ENCODE peak calls at places on chromosome 4, in ten cellular contexts. G is upper lobe of right lung; K is GM10248; B is neural progenitor cell; V is CD8-positive, alpha-beta T cell; Z is bronchial epithelial cell; L is cardiac muscle cell; R is heart left ventricle; T is fibroblast of lung; Y is BE2C. P is an unnamed sample.

GRCh38 chr4:5993063-5993745 is 25.0 kb downstream of the C4orf50 start:
- DNase-seq in V (no peak), Y (no peak), Z (no peak), G (no peak), R (no peak), T (no peak), K (no peak), B (no peak), L (no peak), P (no peak)

GRCh38 chr4:87982446-87982845 is 6.9 kb downstream of the SPP1 start:
- DNase-seq in Z (no peak), V (no peak), T (peak), L (peak), G (no peak), B (peak), R (no peak), Y (no peak), K (no peak), P (peak)

GRCh38 chr4:56181140-56181950 is 205.9 kb downstream of the AASDH start:
- DNase-seq in K (no peak), L (peak), G (no peak), B (no peak), Z (peak), R (no peak), Y (peak), V (no peak), T (peak), P (peak)

GRCh38 chr4:6207602-6208001 is 7.3 kb upstream of the JAKMIP1 start:
- DNase-seq in T (no peak), R (no peak), L (no peak), G (peak), Y (no peak), V (no peak), Z (no peak), B (no peak), K (no peak), P (no peak)

GRCh38 chr4:56979674-56980073 is 978 bp downstream of the POLR2B start:
- DNase-seq in B (peak), K (no peak), V (peak), L (peak), R (no peak), G (no peak), T (no peak), Y (peak), Z (peak), P (peak)

GRCh38 chr4:16598241-16599224 is 299.9 kb downstream of the LDB2 start:
- DNase-seq in L (peak), G (no peak), T (peak), B (no peak), K (no peak), Y (no peak), V (no peak), R (no peak), Z (no peak), P (peak)

GRCh38 chr4:150145950-150146340 is 67.7 kb downstream of the DCLK2 start:
- DNase-seq in Z (no peak), G (no peak), K (no peak), B (no peak), L (no peak), T (peak), Y (no peak), V (no peak), R (no peak), P (no peak)

GRCh38 chr4:158020175-158020574 is 152.7 kb downstream of the GASK1B start:
- DNase-seq in L (peak), V (no peak), G (no peak), Z (peak), Y (no peak), T (peak), B (no peak), K (no peak), R (no peak), P (peak)

GRCh38 chr4:24656906-24657305 is 72.6 kb upstream of the DHX15 start:
- DNase-seq in K (no peak), G (no peak), V (no peak), T (no peak), B (no peak), R (no peak), Y (no peak), Z (peak), L (no peak), P (no peak)

GRCh38 chr4:151669990-151670389 is 90.8 kb downstream of the GATB start:
- DNase-seq in K (no peak), L (no peak), T (no peak), G (no peak), Z (no peak), V (no peak), Y (no peak), B (no peak), R (no peak), P (no peak)

GRCh38 chr4:54872246-54872645 is 214.5 kb downstream of the KIT start:
- DNase-seq in R (no peak), K (no peak), T (peak), V (no peak), B (no peak), L (peak), G (no peak), Z (no peak), Y (no peak), P (peak)

GRCh38 chr4:6121276-6121850 is 79.0 kb downstream of the JAKMIP1 start:
- DNase-seq in R (no peak), G (peak), Z (no peak), Y (no peak), T (no peak), L (no peak), K (no peak), V (no peak), B (no peak), P (no peak)

GRCh38 chr4:123600426-123600825 is 203.8 kb downstream of the SPRY1 start:
- DNase-seq in G (no peak), Y (no peak), L (peak), B (peak), T (no peak), K (no peak), Z (no peak), R (no peak), V (no peak), P (peak)

GRCh38 chr4:55173580-55173979 is 48.2 kb upstream of the KDR start:
- DNase-seq in T (peak), Y (no peak), Z (peak), R (no peak), L (peak), B (no peak), G (no peak), V (no peak), K (no peak), P (peak)

GRCh38 chr4:127403523-127404084 is 229.2 kb upstream of the INTU start:
- DNase-seq in K (no peak), Z (no peak), T (no peak), Y (no peak), V (no peak), B (no peak), L (no peak), G (no peak), R (no peak), P (no peak)

GRCh38 chr4:77699731-77700210 is 94.2 kb downstream of the CXCL13 start:
- DNase-seq in T (peak), B (peak), K (no peak), R (no peak), Y (peak), V (no peak), L (peak), Z (peak), G (no peak), P (peak)

GRCh38 chr4:183026701-183027100 is 72.4 kb upstream of the WWC2 start:
- DNase-seq in R (no peak), Z (no peak), Y (no peak), V (no peak), L (no peak), B (no peak), K (no peak), T (no peak), G (no peak), P (no peak)

GRCh38 chr4:102478186-102478585 is 23.0 kb upstream of the NFKB1 start:
- DNase-seq in G (no peak), Z (no peak), V (no peak), K (no peak), Y (peak), B (no peak), L (no peak), R (no peak), T (no peak), P (no peak)

GRCh38 chr4:151992755-151993154 is 231.9 kb upstream of the GATB start:
- DNase-seq in Y (no peak), R (no peak), Z (no peak), T (no peak), L (no peak), B (no peak), V (no peak), G (no peak), K (no peak), P (no peak)

GRCh38 chr4:31692407-31692940 is 972.3 kb downstream of the PCDH7 start:
- DNase-seq in R (no peak), Z (no peak), V (no peak), L (peak), B (no peak), K (no peak), G (no peak), T (no peak), Y (peak), P (peak)

GRCh38 chr4:1192493-1193205 is 20.3 kb upstream of the SPON2 start:
- DNase-seq in T (no peak), L (no peak), V (no peak), R (peak), K (no peak), Z (no peak), B (peak), G (peak), Y (no peak), P (no peak)

GRCh38 chr4:19438228-19438627 is 813.5 kb upstream of the SLIT2 start:
- DNase-seq in B (no peak), R (no peak), L (no peak), G (no peak), V (no peak), T (peak), Y (no peak), K (no peak), Z (peak), P (peak)

GRCh38 chr4:65670331-65671031 is at the start of gene EPHA5:
- DNase-seq in B (peak), K (peak), L (peak), R (peak), V (no peak), Z (peak), G (peak), Y (peak), T (peak), P (peak)

GRCh38 chr4:185384877-185385465 is 10.8 kb downstream of the LRP2BP start:
- DNase-seq in V (no peak), L (peak), B (no peak), T (no peak), Y (no peak), K (no peak), R (no peak), Z (no peak), G (no peak), P (peak)

GRCh38 chr4:14897217-14897616 is 105.1 kb upstream of the CPEB2 start:
- DNase-seq in L (no peak), V (no peak), T (no peak), Z (peak), B (no peak), Y (no peak), R (no peak), G (no peak), K (no peak), P (peak)

GRCh38 chr4:153332936-153333335 is 11.6 kb upstream of the MND1 start:
- DNase-seq in B (no peak), G (no peak), Y (no peak), R (no peak), Z (peak), K (no peak), L (no peak), V (no peak), T (no peak), P (peak)

GRCh38 chr4:792729-793108 is 33.2 kb downstream of the CPLX1 start:
- DNase-seq in Z (no peak), V (no peak), T (no peak), G (no peak), Y (no peak), B (no peak), L (no peak), K (no peak), R (no peak), P (no peak)

GRCh38 chr4:14130551-14130950 is 503.0 kb upstream of the BOD1L1 start:
- DNase-seq in Z (no peak), K (no peak), V (no peak), G (no peak), Y (no peak), B (no peak), L (no peak), T (peak), R (no peak), P (peak)

GRCh38 chr4:93467484-93468155 is 360.9 kb upstream of the ATOH1 start:
- DNase-seq in K (no peak), R (no peak), Z (peak), Y (no peak), V (no peak), G (no peak), B (peak), L (no peak), T (no peak), P (no peak)

GRCh38 chr4:25981749-25982148 is 67.7 kb downstream of the SMIM20 start:
- DNase-seq in G (peak), R (no peak), T (no peak), B (no peak), L (no peak), Y (no peak), K (no peak), V (no peak), Z (peak), P (no peak)

GRCh38 chr4:84691170-84691691 is 108.3 kb downstream of the CDS1 start:
- DNase-seq in L (peak), T (peak), B (no peak), Z (peak), V (no peak), Y (no peak), K (no peak), G (no peak), R (no peak), P (peak)

GRCh38 chr4:141121101-141121500 is 12.2 kb downstream of the RNF150 start:
- DNase-seq in L (no peak), G (no peak), T (no peak), R (no peak), V (no peak), Z (no peak), K (no peak), Y (no peak), B (no peak), P (no peak)

DNA sequence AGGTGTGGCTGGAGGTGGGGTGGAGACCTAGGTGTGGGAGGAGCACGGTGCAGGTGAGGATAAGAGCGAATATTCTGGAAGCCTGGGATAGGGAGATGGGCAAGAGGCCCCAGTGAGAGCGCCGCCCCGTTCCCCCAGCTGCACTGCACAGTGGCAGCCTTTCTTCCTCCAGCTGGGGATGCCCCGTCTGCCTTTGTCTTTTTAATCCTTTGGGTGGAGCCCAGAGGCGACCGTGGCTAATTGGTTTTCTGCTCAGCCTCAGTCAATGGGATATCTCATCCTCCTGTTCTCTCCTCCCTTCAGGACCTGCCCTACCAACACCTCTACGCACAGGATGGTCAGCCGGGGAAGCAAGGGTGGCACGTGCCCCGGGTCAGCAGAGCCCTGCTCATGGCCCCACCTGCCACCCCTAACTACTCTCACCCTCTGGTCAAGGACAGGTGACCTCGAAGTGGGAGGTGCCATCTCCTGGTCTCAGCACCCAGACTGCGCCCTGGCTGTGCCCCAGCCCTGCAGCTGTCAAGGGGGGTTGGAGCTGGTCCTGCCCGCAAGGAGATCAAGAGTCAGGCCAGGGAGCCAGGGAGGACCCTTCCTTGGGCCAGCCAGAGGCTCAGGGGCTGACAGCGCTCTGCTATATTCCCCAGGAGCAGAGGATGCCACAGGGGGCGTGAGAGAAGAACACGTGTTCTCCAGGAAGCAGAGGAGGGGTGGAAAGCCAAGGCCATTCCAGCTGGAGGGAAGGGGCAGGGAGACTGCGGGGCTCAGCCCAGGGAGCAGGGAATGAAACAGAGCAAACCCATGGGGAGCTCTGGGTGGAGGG is 64.0 kb downstream of the ADRA2C start:
- DNase-seq in V (no peak), L (no peak), T (no peak), K (no peak), R (peak), G (no peak), B (peak), Z (no peak), Y (peak), P (no peak)
- TF ChIP-seq CTCF in V (no peak), L (no peak), T (no peak), K (no peak), R (no peak), G (no peak), B (no peak), Z (no peak), Y (no peak), P (no peak)

GRCh38 chr4:113673450-113673849 is 88.1 kb downstream of the CAMK2D start:
- DNase-seq in T (peak), B (peak), V (peak), R (no peak), L (no peak), G (no peak), K (no peak), Y (peak), Z (peak), P (peak)
- TF ChIP-seq CTCF in T (no peak), B (no peak), V (no peak), R (no peak), L (no peak), G (no peak), K (no peak), Y (peak), Z (no peak), P (no peak)

DNA sequence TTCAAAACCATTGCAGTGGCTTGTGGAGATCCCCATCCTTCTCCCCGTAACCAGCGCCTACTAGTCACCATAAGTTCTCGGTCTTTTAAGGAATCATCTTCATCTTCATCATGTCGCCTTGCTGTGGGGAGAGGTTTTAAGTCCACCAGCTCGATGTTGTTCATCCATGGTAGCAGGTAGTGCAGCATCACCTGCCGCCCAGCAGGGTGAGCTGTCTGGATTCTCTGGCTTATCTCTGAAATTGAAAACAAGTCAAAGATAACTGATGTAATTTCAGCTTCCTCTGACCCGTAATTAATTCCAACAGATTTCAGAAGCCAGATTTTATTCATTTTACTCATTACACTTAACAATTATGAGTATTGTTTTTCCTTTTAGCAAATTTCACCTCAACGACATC is 67.4 kb downstream of the ZAR1 start:
- DNase-seq in K (no peak), V (no peak), L (peak), B (no peak), Y (no peak), G (no peak), R (no peak), T (peak), Z (peak), P (no peak)
- TF ChIP-seq CTCF in K (no peak), V (no peak), L (peak), B (peak), Y (peak), G (no peak), R (no peak), T (no peak), Z (peak), P (peak)

GRCh38 chr4:29805871-29806480 is 914.2 kb upstream of the PCDH7 start:
- DNase-seq in Z (no peak), G (no peak), L (no peak), V (no peak), B (no peak), K (no peak), T (no peak), R (no peak), Y (no peak), P (no peak)

GRCh38 chr4:29805245-29805644 is 914.9 kb upstream of the PCDH7 start:
- DNase-seq in Y (no peak), Z (no peak), V (no peak), R (no peak), L (no peak), G (no peak), B (peak), T (no peak), K (no peak), P (no peak)
- TF ChIP-seq CTCF in Y (no peak), Z (no peak), V (no peak), R (no peak), L (no peak), G (no peak), B (peak), T (peak), K (no peak), P (no peak)

P was measured in cardiac fibroblast.